ENCODE peak calls at places on chromosomes 1 and 21, in four cellular contexts. Q, J, T and F are unnamed samples.

GRCh38 chr1:7301346-7301993 is 469.6 kb upstream of the VAMP3 start:
- DNase-seq in Q (no peak), T (no peak), J (no peak), F (no peak)

GRCh38 chr1:228377664-228378452 is 28.8 kb downstream of the TRIM11 start:
- DNase-seq in T (no peak), Q (no peak), J (peak), F (peak)

GRCh38 chr1:157155658-157156057 is 17.5 kb upstream of the ETV3 start:
- DNase-seq in J (no peak), T (no peak), Q (no peak), F (peak)

GRCh38 chr1:40637617-40638016 is 27.9 kb downstream of the RIMS3 start:
- DNase-seq in T (no peak), Q (no peak), J (no peak), F (no peak)

GRCh38 chr1:199857103-199857502 is 170.4 kb upstream of the NR5A2 start:
- DNase-seq in T (no peak), Q (no peak), J (no peak), F (no peak)

GRCh38 chr1:246803891-246804290 is 79.7 kb downstream of the SCCPDH start:
- DNase-seq in J (no peak), Q (no peak), T (no peak), F (no peak)

GRCh38 chr1:246532519-246532918 is 25.4 kb upstream of the SMYD3 start:
- DNase-seq in T (no peak), J (no peak), Q (no peak), F (no peak)

GRCh38 chr1:157292809-157293564 is 154.8 kb upstream of the ETV3 start:
- DNase-seq in T (no peak), Q (no peak), J (no peak), F (no peak)

GRCh38 chr1:214296860-214297699 is 16.1 kb downstream of the SMYD2 start:
- DNase-seq in J (no peak), T (no peak), Q (no peak), F (no peak)

GRCh38 chr21:46500224-46500861 is 41.7 kb downstream of the DIP2A start:
- DNase-seq in T (no peak), J (no peak), Q (no peak), F (no peak)

GRCh38 chr1:89503690-89504089 is 20.9 kb upstream of the LRRC8B start:
- DNase-seq in J (no peak), T (no peak), Q (no peak), F (no peak)
- TF ChIP-seq CTCF in J (no peak), T (no peak), Q (no peak), F (no peak)

DNA sequence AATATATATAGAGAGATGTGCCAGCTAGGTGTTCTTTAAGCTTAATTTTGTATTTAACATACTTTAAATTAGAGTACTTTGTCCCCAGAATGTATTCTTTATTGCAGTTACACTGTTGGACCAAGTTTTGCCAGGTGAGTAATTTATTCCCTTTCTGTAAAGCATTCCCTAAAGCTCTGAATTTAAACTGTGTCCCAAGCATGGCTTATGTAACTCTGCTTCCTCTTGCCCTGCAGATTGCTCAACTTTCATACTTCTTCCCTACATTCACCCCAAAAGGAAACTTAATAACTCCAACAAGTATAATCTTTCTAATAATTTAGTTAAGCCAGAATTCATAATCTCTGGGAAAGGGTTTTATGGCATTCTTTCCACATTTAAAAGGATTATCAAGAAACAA is 5.6 kb downstream of the LYPLAL1 start:
- DNase-seq in Q (no peak), J (no peak), T (no peak), F (no peak)
- H3K27ac ChIP-seq in Q (no peak), J (no peak), T (peak), F (peak)

DNA sequence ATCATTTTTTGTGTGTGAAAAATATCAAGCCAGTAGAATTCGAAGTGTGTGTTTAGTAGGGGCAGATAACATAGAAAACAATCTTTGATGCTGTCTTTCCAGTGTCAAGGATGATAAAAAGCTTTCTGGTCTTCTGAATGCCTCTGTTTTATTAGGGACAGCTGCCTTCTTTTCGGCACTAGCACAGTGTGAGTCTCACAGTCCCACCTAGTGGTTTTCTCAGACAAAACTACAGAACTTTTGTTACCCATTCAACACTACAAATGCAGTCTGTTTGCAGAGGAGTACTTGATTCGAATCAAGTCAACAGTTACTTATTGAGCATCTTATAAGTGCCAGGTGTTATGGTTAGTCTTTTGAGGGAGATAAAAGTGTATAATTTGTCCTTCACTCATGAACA is 30.6 kb upstream of the MCOLN3 start:
- DNase-seq in T (no peak), J (no peak), Q (no peak), F (no peak)
- TF ChIP-seq CTCF in T (no peak), J (peak), Q (no peak), F (no peak)

GRCh38 chr1:89566761-89567174 is 42.1 kb downstream of the LRRC8B start:
- DNase-seq in T (no peak), J (peak), Q (peak), F (peak)
- H3K27ac ChIP-seq in T (peak), J (peak), Q (peak), F (peak)

GRCh38 chr1:10387611-10388386 is 11.1 kb upstream of the PGD start:
- DNase-seq in J (no peak), T (no peak), Q (no peak), F (peak)
- TF ChIP-seq CTCF in J (no peak), T (no peak), Q (no peak), F (no peak)

GRCh38 chr1:161792740-161793139 is 26.6 kb downstream of the ATF6 start:
- DNase-seq in J (no peak), T (no peak), Q (no peak), F (peak)
- H3K27ac ChIP-seq in J (no peak), T (no peak), Q (no peak), F (no peak)

DNA sequence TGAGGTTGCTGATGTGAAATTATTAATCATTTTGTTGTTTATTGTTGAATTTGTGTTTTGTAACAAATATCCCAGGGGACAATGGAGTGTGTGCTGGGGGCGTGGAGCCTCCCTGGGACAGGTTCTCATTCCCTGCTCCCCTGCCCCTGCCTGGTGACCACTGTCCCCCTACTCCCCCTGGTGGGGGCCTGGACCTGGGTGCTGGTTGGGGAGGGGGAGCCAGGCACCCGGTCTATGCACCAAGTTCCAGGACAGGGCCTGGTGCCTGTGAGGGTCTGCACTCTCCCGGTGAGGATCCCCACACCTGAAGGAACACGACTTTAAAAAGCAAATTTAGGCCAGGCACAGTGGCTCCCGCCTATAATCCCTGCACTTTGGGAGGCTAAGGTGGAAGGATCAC is 42.4 kb downstream of the CHD5 start:
- DNase-seq in Q (no peak), T (no peak), J (no peak), F (peak)
- TF ChIP-seq CTCF in Q (peak), T (no peak), J (no peak), F (no peak)